ENCODE peak calls at places on chromosomes 1 and 21, in seven cellular contexts. O is astrocyte of the spinal cord, P is lung, V is PC-3, N is AG04449, Y is ovary, M is BE2C. Q is an unnamed sample.

GRCh38 chr21:14888202-14888601 is 176.6 kb downstream of the NRIP1 start:
- DNase-seq in V (no peak), Y (no peak), M (no peak), P (no peak), N (no peak), O (no peak), Q (no peak)

GRCh38 chr1:234601217-234602017 is 8.6 kb downstream of the IRF2BP2 start:
- DNase-seq in O (peak; percentile 60), N (no peak), Y (no peak), P (no peak), M (peak; percentile 37), V (peak; percentile 22), Q (peak; percentile 69)

GRCh38 chr21:15730484-15731242 is 881 bp downstream of the USP25 start:
- DNase-seq in O (no peak), Y (no peak), P (no peak), N (no peak), V (peak; percentile 25), M (no peak), Q (no peak)

GRCh38 chr1:24382165-24382577 is 31.4 kb downstream of the STPG1 start:
- DNase-seq in M (no peak), Y (no peak), N (no peak), P (peak; percentile 11), O (no peak), V (no peak), Q (no peak)

GRCh38 chr1:41805771-41806471 is 112.8 kb downstream of the HIVEP3 start:
- DNase-seq in P (no peak), N (no peak), V (no peak), M (no peak), Y (no peak), O (no peak), Q (no peak)

GRCh38 chr1:150161747-150162581 is 12.2 kb downstream of the PLEKHO1 start:
- DNase-seq in N (no peak), Y (no peak), P (no peak), M (no peak), O (peak; percentile 51), V (no peak), Q (peak; percentile 52)

GRCh38 chr1:209630383-209631219 is 21.6 kb downstream of the LAMB3 start:
- DNase-seq in P (no peak), V (no peak), N (no peak), M (no peak), Y (no peak), O (no peak), Q (no peak)

GRCh38 chr21:27277122-27277521 is 310.2 kb upstream of the ADAMTS5 start:
- DNase-seq in V (no peak), Y (no peak), P (no peak), O (no peak), N (no peak), M (no peak), Q (peak; percentile 18)

GRCh38 chr1:214573386-214574358 is 22.3 kb upstream of the PTPN14 start:
- DNase-seq in M (no peak), V (no peak), O (no peak), N (no peak), P (no peak), Y (no peak), Q (peak; percentile 50)

GRCh38 chr1:35660581-35661473 is 19.5 kb upstream of the PSMB2 start:
- DNase-seq in P (no peak), N (no peak), V (peak; percentile 25), O (peak; percentile 57), Y (no peak), M (no peak), Q (peak; percentile 64)

GRCh38 chr1:169620565-169620964 is 9.4 kb downstream of the SELP start:
- DNase-seq in O (no peak), V (no peak), N (no peak), M (no peak), P (no peak), Y (no peak), Q (no peak)

GRCh38 chr21:45544449-45545235 is 2.4 kb upstream of the SLC19A1 start:
- DNase-seq in N (no peak), Y (peak; percentile 30), O (no peak), P (no peak), M (no peak), V (no peak), Q (no peak)

GRCh38 chr1:28668956-28669719 is 554 bp downstream of the GMEB1 start:
- DNase-seq in V (peak; percentile 69), Y (peak; percentile 73), O (peak; percentile 40), M (peak; percentile 40), N (no peak), P (peak; percentile 41), Q (peak; percentile 48)

GRCh38 chr1:78114034-78114956 is 68.5 kb downstream of the GIPC2 start:
- DNase-seq in O (peak; percentile 88), M (peak; percentile 38), P (peak; percentile 45), V (peak; percentile 91), Y (peak; percentile 44), N (peak; percentile 19), Q (peak; percentile 92)

GRCh38 chr1:206736878-206737728 is 33.5 kb upstream of the IL19 start:
- DNase-seq in P (no peak), O (no peak), V (no peak), N (no peak), M (no peak), Y (no peak), Q (no peak)

GRCh38 chr21:42913461-42913860 is 12.0 kb downstream of the ERVH48-1 start:
- DNase-seq in O (no peak), V (no peak), Y (no peak), P (no peak), M (no peak), N (no peak), Q (no peak)
- H3K4me3 ChIP-seq in O (no peak overlapping the region), V (no peak overlapping the region), Y (no peak overlapping the region), P (no peak overlapping the region), M (no peak overlapping the region), N (no peak overlapping the region), Q (no peak overlapping the region)

GRCh38 chr1:165826565-165826964 is 849 bp upstream of the UCK2 start:
- DNase-seq in O (no peak), M (no peak), N (no peak), V (no peak), Y (no peak), P (no peak), Q (no peak)

GRCh38 chr1:165829888-165830287 is 2.5 kb downstream of the UCK2 start:
- DNase-seq in V (no peak), Y (no peak), N (no peak), O (no peak), M (no peak), P (no peak), Q (no peak)

GRCh38 chr1:165828581-165829329 is 1.3 kb downstream of the UCK2 start:
- DNase-seq in V (peak; percentile 84), P (peak; percentile 29), O (peak; percentile 88), Y (peak; percentile 57), N (peak; percentile 56), M (peak; percentile 82), Q (peak; percentile 86)

GRCh38 chr1:165828103-165828558 is 717 bp downstream of the UCK2 start:
- DNase-seq in P (peak; percentile 28), N (no peak), V (peak; percentile 55), Y (peak; percentile 63), M (peak; percentile 62), O (no peak), Q (peak; percentile 38)

DNA sequence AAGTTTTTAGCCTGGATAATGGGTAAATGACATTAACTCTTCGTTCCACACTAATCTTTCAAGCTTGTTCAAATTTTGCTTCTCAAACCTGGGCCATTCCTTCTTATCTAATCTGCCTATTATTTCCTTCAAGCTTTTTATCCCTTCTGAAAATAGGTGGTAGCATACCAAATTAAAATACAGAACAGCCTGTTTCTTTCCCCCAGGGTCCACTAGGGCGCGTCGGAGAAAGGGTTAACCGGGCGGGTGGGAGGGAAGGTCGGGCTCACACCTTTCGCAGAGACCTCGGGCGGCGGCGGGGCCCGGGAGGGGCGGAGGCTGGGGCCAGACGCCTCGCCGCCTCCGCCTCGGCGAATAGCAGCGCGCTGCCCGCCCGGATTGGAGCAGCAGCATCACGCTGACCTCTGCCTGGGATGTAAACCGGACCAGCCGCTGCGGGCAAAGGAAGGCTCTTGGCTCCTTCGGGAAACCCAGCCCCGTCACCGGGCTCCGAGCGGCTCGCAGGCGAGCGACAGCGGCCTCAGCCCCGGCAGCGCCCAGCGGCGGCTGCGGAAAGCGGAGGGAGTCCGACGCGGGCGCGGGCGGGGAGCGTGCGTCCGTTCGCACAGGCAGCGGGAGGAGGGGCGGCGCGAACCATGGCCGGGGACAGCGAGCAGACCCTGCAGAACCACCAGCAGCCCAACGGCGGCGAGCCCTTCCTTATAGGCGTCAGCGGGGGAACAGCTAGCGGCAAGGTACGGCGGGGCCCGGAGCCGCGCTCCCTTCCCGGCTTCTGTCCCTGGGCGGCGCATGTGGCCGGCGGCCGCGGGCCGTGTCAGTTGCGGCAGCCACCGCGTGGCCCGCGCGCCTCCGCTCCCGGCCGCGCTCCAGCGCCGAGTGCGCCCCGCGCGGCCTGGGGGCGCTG is at the start of gene UCK2:
- DNase-seq in N (no peak), P (peak; percentile 72), V (peak; percentile 89), M (peak; percentile 95), Y (peak; percentile 77), O (peak; percentile 77), Q (peak; percentile 79)
- TF ChIP-seq CTCF in N (no peak), P (no peak), V (no peak), M (no peak), Y (peak; percentile 28), O (no peak), Q (peak; percentile 0)

GRCh38 chr1:40386796-40387195 is 13.3 kb downstream of the SMAP2 start:
- DNase-seq in V (no peak), M (no peak), Y (no peak), O (no peak), P (no peak), N (no peak), Q (no peak)
- H3K4me3 ChIP-seq in V (no peak overlapping the region), M (no peak overlapping the region), Y (no peak overlapping the region), O (no peak overlapping the region), P (no peak overlapping the region), N (no peak overlapping the region), Q (no peak overlapping the region)

DNA sequence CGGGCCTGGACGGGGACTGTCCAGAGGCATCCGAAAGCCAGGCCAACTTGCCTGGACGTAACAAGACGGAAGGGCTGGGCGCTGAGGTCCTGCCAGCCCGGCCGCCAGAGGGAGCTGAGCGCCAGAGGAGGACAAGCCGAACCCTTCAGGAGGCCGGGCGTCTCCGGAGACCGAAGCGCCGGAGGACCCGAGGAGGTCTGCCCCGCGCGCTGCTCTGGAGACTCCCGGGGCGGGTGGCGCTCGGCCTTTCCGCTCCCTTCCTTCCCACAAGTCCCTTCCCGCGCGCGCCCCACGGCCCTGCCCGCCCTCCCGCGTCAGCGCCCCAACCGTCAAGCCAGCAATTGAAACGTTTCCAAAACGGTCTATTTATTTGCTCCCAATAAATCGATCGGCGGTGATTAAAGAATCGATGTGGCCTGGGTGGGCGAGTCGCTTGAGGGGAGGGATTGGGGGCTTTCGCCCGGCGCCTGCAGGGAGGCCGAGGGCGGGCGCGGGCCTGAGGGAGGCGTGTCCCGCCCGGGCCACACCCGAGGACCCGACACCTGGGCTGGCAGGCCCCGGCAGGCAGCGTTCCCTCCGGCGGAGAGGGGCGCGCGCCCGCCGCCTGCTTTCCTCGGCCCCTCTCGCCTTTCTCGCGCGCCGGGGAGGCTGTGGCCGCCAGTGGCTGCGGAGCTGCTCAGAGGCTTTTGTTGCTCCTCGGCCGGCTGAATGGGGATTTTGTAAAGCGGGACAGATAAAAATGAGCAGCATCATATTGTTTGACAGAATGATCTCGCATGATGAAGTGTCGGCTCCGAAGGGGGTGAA is 5.2 kb upstream of the FOXD3 start:
- DNase-seq in M (no peak), Y (no peak), N (no peak), V (peak; percentile 91), O (peak; percentile 42), P (peak; percentile 70), Q (peak; percentile 65)
- TF ChIP-seq CTCF in M (no peak), Y (no peak), N (peak; percentile 65), V (peak; percentile 72), O (peak; percentile 64), P (peak; percentile 23), Q (peak; percentile 56)